ENCODE peak calls at places on chromosome 3, in eight cellular contexts. One of them, this sample, is unnamed.

GRCh38 chr3:44355634-44356033 is 17.1 kb downstream of the TCAIM start:
- DNase-seq in NCI-H345: peak
- DNase-seq in endothelial cell: no peak
- DNase-seq in cardiac fibroblast: peak
- DNase-seq in HepG2: peak
- DNase-seq in stimulated activated CD8-positive, alpha-beta memory T cell treated with anti-CD3 and anti-CD28 coated beads, Interleukin-7, amount 100 ng/mL, for 1 hour: no peak
- DNase-seq in DMS153: no peak
- DNase-seq in lower lobe of right lung: no peak
- DNase-seq in this sample: no peak

GRCh38 chr3:159882784-159883779 is 105.6 kb upstream of the IL12A start:
- DNase-seq in lower lobe of right lung: no peak
- DNase-seq in HepG2: no peak
- DNase-seq in cardiac fibroblast: no peak
- DNase-seq in endothelial cell: no peak
- DNase-seq in DMS153: no peak
- DNase-seq in stimulated activated CD8-positive, alpha-beta memory T cell treated with anti-CD3 and anti-CD28 coated beads, Interleukin-7, amount 100 ng/mL, for 1 hour: no peak
- DNase-seq in NCI-H345: peak
- DNase-seq in this sample: no peak

GRCh38 chr3:42886294-42886822 is 10.7 kb upstream of the CYP8B1 start:
- DNase-seq in NCI-H345: no peak
- DNase-seq in lower lobe of right lung: no peak
- DNase-seq in stimulated activated CD8-positive, alpha-beta memory T cell treated with anti-CD3 and anti-CD28 coated beads, Interleukin-7, amount 100 ng/mL, for 1 hour: no peak
- DNase-seq in endothelial cell: no peak
- DNase-seq in DMS153: no peak
- DNase-seq in cardiac fibroblast: no peak
- DNase-seq in HepG2: no peak
- DNase-seq in this sample: no peak

GRCh38 chr3:40427045-40427669 is 30.0 kb upstream of the RPL14 start:
- DNase-seq in cardiac fibroblast: no peak
- DNase-seq in HepG2: no peak
- DNase-seq in stimulated activated CD8-positive, alpha-beta memory T cell treated with anti-CD3 and anti-CD28 coated beads, Interleukin-7, amount 100 ng/mL, for 1 hour: no peak
- DNase-seq in DMS153: no peak
- DNase-seq in NCI-H345: no peak
- DNase-seq in lower lobe of right lung: no peak
- DNase-seq in endothelial cell: no peak
- DNase-seq in this sample: no peak

GRCh38 chr3:140736863-140737460 is 59.1 kb downstream of the TRIM42 start:
- DNase-seq in endothelial cell: peak
- DNase-seq in lower lobe of right lung: no peak
- DNase-seq in stimulated activated CD8-positive, alpha-beta memory T cell treated with anti-CD3 and anti-CD28 coated beads, Interleukin-7, amount 100 ng/mL, for 1 hour: no peak
- DNase-seq in cardiac fibroblast: peak
- DNase-seq in DMS153: peak
- DNase-seq in NCI-H345: peak
- DNase-seq in HepG2: peak
- DNase-seq in this sample: no peak

GRCh38 chr3:178059836-178060235 is 476.4 kb upstream of the KCNMB2 start:
- DNase-seq in NCI-H345: no peak
- DNase-seq in DMS153: no peak
- DNase-seq in stimulated activated CD8-positive, alpha-beta memory T cell treated with anti-CD3 and anti-CD28 coated beads, Interleukin-7, amount 100 ng/mL, for 1 hour: no peak
- DNase-seq in HepG2: no peak
- DNase-seq in cardiac fibroblast: no peak
- DNase-seq in endothelial cell: no peak
- DNase-seq in lower lobe of right lung: no peak
- DNase-seq in this sample: no peak

GRCh38 chr3:122533480-122533879 is 18.7 kb upstream of the KPNA1 start:
- DNase-seq in stimulated activated CD8-positive, alpha-beta memory T cell treated with anti-CD3 and anti-CD28 coated beads, Interleukin-7, amount 100 ng/mL, for 1 hour: no peak
- DNase-seq in HepG2: no peak
- DNase-seq in DMS153: no peak
- DNase-seq in cardiac fibroblast: no peak
- DNase-seq in lower lobe of right lung: no peak
- DNase-seq in NCI-H345: no peak
- DNase-seq in endothelial cell: no peak
- DNase-seq in this sample: no peak

GRCh38 chr3:31960793-31961431 is 20.1 kb downstream of the OSBPL10 start:
- DNase-seq in lower lobe of right lung: no peak
- DNase-seq in stimulated activated CD8-positive, alpha-beta memory T cell treated with anti-CD3 and anti-CD28 coated beads, Interleukin-7, amount 100 ng/mL, for 1 hour: no peak
- DNase-seq in NCI-H345: peak
- DNase-seq in HepG2: peak
- DNase-seq in endothelial cell: no peak
- DNase-seq in DMS153: no peak
- DNase-seq in cardiac fibroblast: peak
- DNase-seq in this sample: no peak

GRCh38 chr3:107432013-107432515 is 54.8 kb downstream of the CCDC54 start:
- DNase-seq in HepG2: no peak
- DNase-seq in endothelial cell: no peak
- DNase-seq in NCI-H345: peak
- DNase-seq in cardiac fibroblast: no peak
- DNase-seq in lower lobe of right lung: no peak
- DNase-seq in DMS153: peak
- DNase-seq in stimulated activated CD8-positive, alpha-beta memory T cell treated with anti-CD3 and anti-CD28 coated beads, Interleukin-7, amount 100 ng/mL, for 1 hour: no peak
- DNase-seq in this sample: no peak

GRCh38 chr3:50356553-50356952 is 2.8 kb downstream of the TMEM115 start:
- DNase-seq in DMS153: no peak
- DNase-seq in endothelial cell: no peak
- DNase-seq in stimulated activated CD8-positive, alpha-beta memory T cell treated with anti-CD3 and anti-CD28 coated beads, Interleukin-7, amount 100 ng/mL, for 1 hour: no peak
- DNase-seq in cardiac fibroblast: peak
- DNase-seq in NCI-H345: no peak
- DNase-seq in HepG2: no peak
- DNase-seq in lower lobe of right lung: no peak
- DNase-seq in this sample: peak

GRCh38 chr3:73653877-73654276 is 29.1 kb upstream of the PDZRN3 start:
- DNase-seq in stimulated activated CD8-positive, alpha-beta memory T cell treated with anti-CD3 and anti-CD28 coated beads, Interleukin-7, amount 100 ng/mL, for 1 hour: no peak
- DNase-seq in endothelial cell: no peak
- DNase-seq in cardiac fibroblast: peak
- DNase-seq in NCI-H345: no peak
- DNase-seq in lower lobe of right lung: no peak
- DNase-seq in HepG2: no peak
- DNase-seq in DMS153: no peak
- DNase-seq in this sample: no peak

GRCh38 chr3:109195812-109196211 is 59.3 kb downstream of the C3orf85 start:
- DNase-seq in cardiac fibroblast: peak
- DNase-seq in HepG2: no peak
- DNase-seq in NCI-H345: no peak
- DNase-seq in endothelial cell: no peak
- DNase-seq in stimulated activated CD8-positive, alpha-beta memory T cell treated with anti-CD3 and anti-CD28 coated beads, Interleukin-7, amount 100 ng/mL, for 1 hour: no peak
- DNase-seq in DMS153: no peak
- DNase-seq in lower lobe of right lung: no peak
- DNase-seq in this sample: no peak

GRCh38 chr3:129663045-129663446 is 56.6 kb upstream of the PLXND1 start:
- DNase-seq in stimulated activated CD8-positive, alpha-beta memory T cell treated with anti-CD3 and anti-CD28 coated beads, Interleukin-7, amount 100 ng/mL, for 1 hour: no peak
- DNase-seq in HepG2: peak
- DNase-seq in lower lobe of right lung: no peak
- DNase-seq in cardiac fibroblast: no peak
- DNase-seq in endothelial cell: no peak
- DNase-seq in NCI-H345: no peak
- DNase-seq in DMS153: no peak
- DNase-seq in this sample: no peak

GRCh38 chr3:150222646-150223045 is 185.5 kb upstream of the TSC22D2 start:
- DNase-seq in endothelial cell: no peak
- DNase-seq in HepG2: no peak
- DNase-seq in lower lobe of right lung: no peak
- DNase-seq in cardiac fibroblast: no peak
- DNase-seq in DMS153: no peak
- DNase-seq in NCI-H345: no peak
- DNase-seq in stimulated activated CD8-positive, alpha-beta memory T cell treated with anti-CD3 and anti-CD28 coated beads, Interleukin-7, amount 100 ng/mL, for 1 hour: no peak
- DNase-seq in this sample: no peak

GRCh38 chr3:177379045-177379444 is 181.8 kb upstream of the TBL1XR1 start:
- DNase-seq in DMS153: no peak
- DNase-seq in HepG2: peak
- DNase-seq in stimulated activated CD8-positive, alpha-beta memory T cell treated with anti-CD3 and anti-CD28 coated beads, Interleukin-7, amount 100 ng/mL, for 1 hour: no peak
- DNase-seq in cardiac fibroblast: no peak
- DNase-seq in NCI-H345: no peak
- DNase-seq in lower lobe of right lung: no peak
- DNase-seq in endothelial cell: no peak
- DNase-seq in this sample: no peak

GRCh38 chr3:101377796-101378195 is 57.4 kb upstream of the IMPG2 start:
- DNase-seq in HepG2: no peak
- DNase-seq in cardiac fibroblast: peak
- DNase-seq in NCI-H345: no peak
- DNase-seq in DMS153: no peak
- DNase-seq in stimulated activated CD8-positive, alpha-beta memory T cell treated with anti-CD3 and anti-CD28 coated beads, Interleukin-7, amount 100 ng/mL, for 1 hour: no peak
- DNase-seq in endothelial cell: no peak
- DNase-seq in lower lobe of right lung: no peak
- DNase-seq in this sample: no peak

GRCh38 chr3:134917631-134918030 is 122.6 kb downstream of the EPHB1 start:
- DNase-seq in DMS153: no peak
- DNase-seq in endothelial cell: no peak
- DNase-seq in HepG2: no peak
- DNase-seq in lower lobe of right lung: no peak
- DNase-seq in stimulated activated CD8-positive, alpha-beta memory T cell treated with anti-CD3 and anti-CD28 coated beads, Interleukin-7, amount 100 ng/mL, for 1 hour: no peak
- DNase-seq in NCI-H345: no peak
- DNase-seq in cardiac fibroblast: no peak
- DNase-seq in this sample: no peak

GRCh38 chr3:119352863-119353527 is 58.8 kb downstream of the ARHGAP31 start:
- DNase-seq in stimulated activated CD8-positive, alpha-beta memory T cell treated with anti-CD3 and anti-CD28 coated beads, Interleukin-7, amount 100 ng/mL, for 1 hour: no peak
- DNase-seq in HepG2: peak
- DNase-seq in lower lobe of right lung: no peak
- DNase-seq in cardiac fibroblast: peak
- DNase-seq in endothelial cell: no peak
- DNase-seq in DMS153: no peak
- DNase-seq in NCI-H345: no peak
- DNase-seq in this sample: no peak

GRCh38 chr3:188964957-188965356 is 206.8 kb upstream of the TPRG1 start:
- DNase-seq in stimulated activated CD8-positive, alpha-beta memory T cell treated with anti-CD3 and anti-CD28 coated beads, Interleukin-7, amount 100 ng/mL, for 1 hour: no peak
- DNase-seq in NCI-H345: no peak
- DNase-seq in cardiac fibroblast: no peak
- DNase-seq in HepG2: no peak
- DNase-seq in DMS153: no peak
- DNase-seq in lower lobe of right lung: no peak
- DNase-seq in endothelial cell: no peak
- DNase-seq in this sample: no peak

GRCh38 chr3:79032686-79033318 is 735.0 kb downstream of the ROBO1 start:
- DNase-seq in NCI-H345: peak
- DNase-seq in endothelial cell: peak
- DNase-seq in cardiac fibroblast: peak
- DNase-seq in stimulated activated CD8-positive, alpha-beta memory T cell treated with anti-CD3 and anti-CD28 coated beads, Interleukin-7, amount 100 ng/mL, for 1 hour: no peak
- DNase-seq in HepG2: peak
- DNase-seq in DMS153: peak
- DNase-seq in lower lobe of right lung: no peak
- DNase-seq in this sample: no peak

GRCh38 chr3:113211370-113212154 is at the start of gene BOC:
- DNase-seq in lower lobe of right lung: peak
- DNase-seq in cardiac fibroblast: peak
- DNase-seq in NCI-H345: no peak
- DNase-seq in stimulated activated CD8-positive, alpha-beta memory T cell treated with anti-CD3 and anti-CD28 coated beads, Interleukin-7, amount 100 ng/mL, for 1 hour: no peak
- DNase-seq in HepG2: no peak
- DNase-seq in endothelial cell: peak
- DNase-seq in DMS153: no peak
- DNase-seq in this sample: no peak

GRCh38 chr3:18223591-18224338 is 201.4 kb downstream of the SATB1 start:
- DNase-seq in cardiac fibroblast: no peak
- DNase-seq in NCI-H345: no peak
- DNase-seq in endothelial cell: no peak
- DNase-seq in HepG2: no peak
- DNase-seq in lower lobe of right lung: no peak
- DNase-seq in DMS153: no peak
- DNase-seq in stimulated activated CD8-positive, alpha-beta memory T cell treated with anti-CD3 and anti-CD28 coated beads, Interleukin-7, amount 100 ng/mL, for 1 hour: no peak
- DNase-seq in this sample: no peak

GRCh38 chr3:173588547-173588946 is 191.0 kb downstream of the NLGN1 start:
- DNase-seq in endothelial cell: no peak
- DNase-seq in NCI-H345: no peak
- DNase-seq in lower lobe of right lung: no peak
- DNase-seq in DMS153: no peak
- DNase-seq in stimulated activated CD8-positive, alpha-beta memory T cell treated with anti-CD3 and anti-CD28 coated beads, Interleukin-7, amount 100 ng/mL, for 1 hour: no peak
- DNase-seq in cardiac fibroblast: no peak
- DNase-seq in HepG2: no peak
- DNase-seq in this sample: no peak

GRCh38 chr3:127208483-127209100 is 15.7 kb downstream of the PRR23E start:
- DNase-seq in endothelial cell: no peak
- DNase-seq in NCI-H345: no peak
- DNase-seq in HepG2: no peak
- DNase-seq in cardiac fibroblast: no peak
- DNase-seq in DMS153: no peak
- DNase-seq in lower lobe of right lung: no peak
- DNase-seq in stimulated activated CD8-positive, alpha-beta memory T cell treated with anti-CD3 and anti-CD28 coated beads, Interleukin-7, amount 100 ng/mL, for 1 hour: no peak
- DNase-seq in this sample: no peak

GRCh38 chr3:44171891-44172290 is 69.8 kb upstream of the TOPAZ1 start:
- DNase-seq in lower lobe of right lung: no peak
- DNase-seq in cardiac fibroblast: no peak
- DNase-seq in stimulated activated CD8-positive, alpha-beta memory T cell treated with anti-CD3 and anti-CD28 coated beads, Interleukin-7, amount 100 ng/mL, for 1 hour: no peak
- DNase-seq in endothelial cell: no peak
- DNase-seq in HepG2: no peak
- DNase-seq in NCI-H345: no peak
- DNase-seq in DMS153: no peak
- DNase-seq in this sample: no peak

GRCh38 chr3:141368925-141369794 is 856 bp downstream of the ZBTB38 start:
- DNase-seq in cardiac fibroblast: peak
- DNase-seq in NCI-H345: no peak
- DNase-seq in lower lobe of right lung: no peak
- DNase-seq in endothelial cell: no peak
- DNase-seq in DMS153: no peak
- DNase-seq in stimulated activated CD8-positive, alpha-beta memory T cell treated with anti-CD3 and anti-CD28 coated beads, Interleukin-7, amount 100 ng/mL, for 1 hour: no peak
- DNase-seq in HepG2: no peak
- DNase-seq in this sample: no peak

GRCh38 chr3:70728311-70728710 is 415.9 kb upstream of the MDFIC2 start:
- DNase-seq in NCI-H345: no peak
- DNase-seq in lower lobe of right lung: no peak
- DNase-seq in stimulated activated CD8-positive, alpha-beta memory T cell treated with anti-CD3 and anti-CD28 coated beads, Interleukin-7, amount 100 ng/mL, for 1 hour: no peak
- DNase-seq in cardiac fibroblast: no peak
- DNase-seq in DMS153: no peak
- DNase-seq in HepG2: no peak
- DNase-seq in endothelial cell: no peak
- DNase-seq in this sample: no peak

GRCh38 chr3:177464392-177465225 is 267.3 kb upstream of the TBL1XR1 start:
- DNase-seq in lower lobe of right lung: no peak
- DNase-seq in NCI-H345: no peak
- DNase-seq in endothelial cell: no peak
- DNase-seq in stimulated activated CD8-positive, alpha-beta memory T cell treated with anti-CD3 and anti-CD28 coated beads, Interleukin-7, amount 100 ng/mL, for 1 hour: no peak
- DNase-seq in HepG2: no peak
- DNase-seq in DMS153: no peak
- DNase-seq in cardiac fibroblast: peak
- DNase-seq in this sample: no peak

GRCh38 chr3:113719294-113719693 is 22.9 kb upstream of the USF3 start:
- DNase-seq in cardiac fibroblast: no peak
- DNase-seq in stimulated activated CD8-positive, alpha-beta memory T cell treated with anti-CD3 and anti-CD28 coated beads, Interleukin-7, amount 100 ng/mL, for 1 hour: no peak
- DNase-seq in DMS153: no peak
- DNase-seq in lower lobe of right lung: no peak
- DNase-seq in HepG2: no peak
- DNase-seq in NCI-H345: no peak
- DNase-seq in endothelial cell: no peak
- DNase-seq in this sample: no peak

GRCh38 chr3:196639517-196640500 is at the start of gene NRROS:
- DNase-seq in DMS153: no peak
- DNase-seq in NCI-H345: peak
- DNase-seq in cardiac fibroblast: peak
- DNase-seq in HepG2: no peak
- DNase-seq in endothelial cell: peak
- DNase-seq in stimulated activated CD8-positive, alpha-beta memory T cell treated with anti-CD3 and anti-CD28 coated beads, Interleukin-7, amount 100 ng/mL, for 1 hour: peak
- DNase-seq in lower lobe of right lung: peak
- DNase-seq in this sample: peak

GRCh38 chr3:112682361-112682760 is 41.4 kb upstream of the CCDC80 start:
- DNase-seq in cardiac fibroblast: no peak
- DNase-seq in stimulated activated CD8-positive, alpha-beta memory T cell treated with anti-CD3 and anti-CD28 coated beads, Interleukin-7, amount 100 ng/mL, for 1 hour: no peak
- DNase-seq in NCI-H345: no peak
- DNase-seq in lower lobe of right lung: no peak
- DNase-seq in endothelial cell: no peak
- DNase-seq in DMS153: no peak
- DNase-seq in HepG2: no peak
- DNase-seq in this sample: no peak

GRCh38 chr3:56801151-56801596 is 575 bp downstream of the ARHGEF3 start:
- DNase-seq in lower lobe of right lung: no peak
- DNase-seq in stimulated activated CD8-positive, alpha-beta memory T cell treated with anti-CD3 and anti-CD28 coated beads, Interleukin-7, amount 100 ng/mL, for 1 hour: no peak
- DNase-seq in cardiac fibroblast: no peak
- DNase-seq in endothelial cell: peak
- DNase-seq in NCI-H345: peak
- DNase-seq in DMS153: no peak
- DNase-seq in HepG2: no peak
- DNase-seq in this sample: no peak

GRCh38 chr3:86826292-86826691 is 164.7 kb downstream of the VGLL3 start:
- DNase-seq in endothelial cell: no peak
- DNase-seq in cardiac fibroblast: no peak
- DNase-seq in lower lobe of right lung: no peak
- DNase-seq in stimulated activated CD8-positive, alpha-beta memory T cell treated with anti-CD3 and anti-CD28 coated beads, Interleukin-7, amount 100 ng/mL, for 1 hour: no peak
- DNase-seq in DMS153: no peak
- DNase-seq in NCI-H345: no peak
- DNase-seq in HepG2: no peak
- DNase-seq in this sample: no peak

GRCh38 chr3:112699436-112699978 is 58.6 kb upstream of the CCDC80 start:
- DNase-seq in stimulated activated CD8-positive, alpha-beta memory T cell treated with anti-CD3 and anti-CD28 coated beads, Interleukin-7, amount 100 ng/mL, for 1 hour: no peak
- DNase-seq in HepG2: no peak
- DNase-seq in lower lobe of right lung: no peak
- DNase-seq in NCI-H345: no peak
- DNase-seq in endothelial cell: no peak
- DNase-seq in cardiac fibroblast: peak
- DNase-seq in DMS153: no peak
- DNase-seq in this sample: no peak

This sample was measured in left colon.